ENCODE peak calls at places on chromosomes 1 and 21, in four cellular contexts. O is H1, I is IMR-90, R is H9. G is an unnamed sample.

GRCh38 chr1:236523704-236524141 is at the start of gene LGALS8:
- DNase-seq in R (peak), I (peak), O (peak), G (peak)

GRCh38 chr1:24329797-24330543 is 10.8 kb downstream of the GRHL3 start:
- DNase-seq in O (no peak), I (peak), R (no peak), G (no peak)

GRCh38 chr1:100627018-100627716 is 89.2 kb downstream of the GPR88 start:
- DNase-seq in I (peak), R (no peak), O (no peak), G (no peak)

GRCh38 chr1:199124351-199124750 is 485.5 kb downstream of the PTPRC start:
- DNase-seq in I (peak), R (no peak), O (no peak), G (no peak)

GRCh38 chr1:196717868-196718267 is 56.8 kb upstream of the CFHR3 start:
- DNase-seq in I (no peak), O (no peak), R (no peak), G (no peak)

GRCh38 chr1:219945795-219946194 is 17.4 kb upstream of the SLC30A10 start:
- DNase-seq in O (no peak), R (no peak), I (no peak), G (no peak)

GRCh38 chr1:22053018-22053860 is 730 bp downstream of the CDC42 start:
- DNase-seq in R (peak), O (peak), I (peak), G (peak)

GRCh38 chr21:45505416-45506021 is 36.7 kb downstream of the SLC19A1 start:
- DNase-seq in I (no peak), O (no peak), R (no peak), G (no peak)

GRCh38 chr1:17059391-17060128 is 5.7 kb upstream of the SDHB start:
- DNase-seq in I (peak), O (peak), R (peak), G (peak)

GRCh38 chr1:14968251-14968812 is 185.2 kb upstream of the TMEM51 start:
- DNase-seq in I (peak), R (no peak), O (no peak), G (no peak)

GRCh38 chr1:227774721-227775665 is 39.8 kb downstream of the SNAP47 start:
- DNase-seq in I (no peak), R (no peak), O (no peak), G (no peak)

GRCh38 chr21:33380483-33380998 is 22.7 kb upstream of the IFNGR2 start:
- DNase-seq in O (no peak), R (peak), I (peak), G (peak)

GRCh38 chr1:24606296-24606605 is 36.9 kb upstream of the SRRM1 start:
- DNase-seq in I (no peak), R (no peak), O (no peak), G (no peak)

GRCh38 chr1:162214202-162214601 is 144.7 kb downstream of the NOS1AP start:
- DNase-seq in I (no peak), O (no peak), R (no peak), G (no peak)
- H3K56ac ChIP-seq in I (no peak), O (no peak), R (no peak), G (no peak)

GRCh38 chr1:224357626-224358124 is 996 bp downstream of the CNIH4 start:
- DNase-seq in O (no peak), R (no peak), I (peak), G (no peak)
- H3K4ac ChIP-seq in O (no peak), R (no peak), I (peak), G (no peak)

DNA sequence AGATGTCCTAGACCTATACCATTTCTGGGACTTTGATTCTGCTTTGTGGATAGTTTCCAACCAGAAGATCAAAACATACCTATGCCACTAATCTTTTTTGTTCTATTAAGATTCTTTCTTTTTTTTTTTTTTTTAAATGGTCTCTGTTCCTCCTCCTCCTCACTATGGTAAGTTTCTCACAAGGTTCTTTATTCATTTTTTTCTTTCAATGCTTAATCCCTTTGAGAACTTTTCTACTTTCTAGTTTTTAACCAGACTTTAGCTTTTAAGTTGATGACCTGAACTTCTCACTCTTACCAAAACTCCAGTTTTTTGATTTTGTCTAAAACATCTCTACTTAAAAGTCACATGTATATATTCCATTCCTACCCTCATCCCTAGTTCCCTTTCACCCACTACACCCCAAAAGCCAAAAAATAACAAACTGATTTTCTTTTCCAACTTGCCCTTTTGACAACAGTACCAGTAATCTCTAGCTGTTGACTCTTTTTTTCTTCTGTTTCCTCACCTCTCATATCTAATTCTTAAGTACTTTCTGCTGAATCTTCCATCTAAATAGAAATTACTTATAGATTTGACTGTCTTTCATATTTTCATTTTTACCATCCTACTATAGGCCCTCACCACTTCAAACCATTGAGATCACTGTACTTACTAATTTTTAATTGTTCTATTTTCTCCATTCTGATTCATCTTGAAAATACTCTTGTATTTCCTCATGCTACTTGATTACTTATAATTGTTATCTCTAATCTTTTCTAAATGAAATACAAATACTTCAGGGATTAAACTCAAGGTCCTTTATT is 6.1 kb downstream of the CEPT1 start:
- DNase-seq in R (no peak), I (no peak), O (no peak), G (no peak)
- H3K56ac ChIP-seq in R (no peak), I (no peak), O (no peak), G (no peak)

DNA sequence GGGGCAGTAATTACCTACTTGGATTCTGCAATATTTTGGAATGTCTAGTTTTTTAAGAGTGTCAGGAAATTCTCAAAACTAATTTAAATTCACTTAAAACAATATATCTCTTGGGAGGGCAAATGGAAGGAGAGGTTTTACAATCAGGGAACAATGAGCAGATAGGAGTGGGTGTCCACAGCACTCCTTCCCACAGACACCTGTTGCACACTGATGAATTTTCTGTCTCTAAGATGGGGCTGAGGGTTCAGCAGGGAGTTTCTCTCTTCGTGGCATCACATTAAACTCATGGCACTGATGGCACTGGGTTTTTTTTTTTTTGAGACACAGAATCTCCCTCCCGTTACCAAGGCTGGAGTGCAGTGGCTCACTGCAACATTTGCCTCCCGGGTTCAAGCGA is 5.5 kb downstream of the PHF13 start:
- DNase-seq in I (no peak), R (no peak), O (no peak), G (no peak)
- H3K4ac ChIP-seq in I (no peak), R (no peak), O (no peak), G (no peak)

DNA sequence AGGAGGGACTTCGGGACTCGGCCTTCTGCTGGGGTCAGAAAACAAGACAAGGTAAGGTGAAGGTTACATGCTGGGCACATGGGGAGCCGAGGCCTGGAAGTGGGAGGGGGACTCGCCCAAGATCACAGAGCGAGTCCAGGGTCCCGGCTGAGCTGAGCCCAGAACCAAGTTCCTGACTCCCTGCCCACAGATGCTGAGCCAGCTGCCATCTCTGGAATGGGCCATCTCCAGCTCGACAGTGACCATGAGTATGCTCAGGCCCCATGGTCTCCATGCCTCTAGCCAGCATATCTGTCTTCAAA is 26.7 kb upstream of the EDN2 start:
- DNase-seq in R (no peak), O (no peak), I (no peak), G (no peak)
- H3K56ac ChIP-seq in R (no peak), O (no peak), I (no peak), G (no peak)

G was measured in mesendoderm.